ENCODE peak calls at places on chromosomes 4 and X, in nine cellular contexts. One of them, this sample, is unnamed. For H3K4me1 and H3K9me3, the result is how much of the 10 kb centered on the place peaks cover.

GRCh38 chr4:129358571-129358970 is 262.6 kb downstream of the C4orf33 start:
- DNase-seq in transverse colon: no peak
- DNase-seq in A549: no peak
- DNase-seq in thyroid gland: no peak
- DNase-seq in sigmoid colon: no peak
- DNase-seq in suprapubic skin: no peak
- DNase-seq in Peyer's patch: no peak
- DNase-seq in esophagus muscularis mucosa: no peak
- DNase-seq in tibial nerve: no peak
- DNase-seq in this sample: no peak

GRCh38 chrX:18353931-18354368 is 538 bp downstream of the SCML2 start:
- DNase-seq in suprapubic skin: no peak
- DNase-seq in A549: peak
- DNase-seq in esophagus muscularis mucosa: no peak
- DNase-seq in Peyer's patch: no peak
- DNase-seq in sigmoid colon: no peak
- DNase-seq in transverse colon: peak
- DNase-seq in thyroid gland: peak
- DNase-seq in tibial nerve: no peak
- DNase-seq in this sample: peak

GRCh38 chr4:147108409-147108808 is 162.7 kb upstream of the TTC29 start:
- DNase-seq in sigmoid colon: no peak
- DNase-seq in tibial nerve: no peak
- DNase-seq in A549: no peak
- DNase-seq in Peyer's patch: no peak
- DNase-seq in suprapubic skin: no peak
- DNase-seq in thyroid gland: peak
- DNase-seq in esophagus muscularis mucosa: no peak
- DNase-seq in transverse colon: no peak
- DNase-seq in this sample: no peak

GRCh38 chr4:26288308-26288982 is 32.4 kb upstream of the RBPJ start:
- DNase-seq in transverse colon: no peak
- DNase-seq in A549: no peak
- DNase-seq in suprapubic skin: no peak
- DNase-seq in esophagus muscularis mucosa: no peak
- DNase-seq in tibial nerve: no peak
- DNase-seq in sigmoid colon: no peak
- DNase-seq in Peyer's patch: no peak
- DNase-seq in thyroid gland: no peak
- DNase-seq in this sample: no peak

GRCh38 chr4:105023668-105024055 is 123.0 kb upstream of the TET2 start:
- DNase-seq in esophagus muscularis mucosa: no peak
- DNase-seq in sigmoid colon: no peak
- DNase-seq in transverse colon: no peak
- DNase-seq in thyroid gland: no peak
- DNase-seq in suprapubic skin: no peak
- DNase-seq in A549: no peak
- DNase-seq in Peyer's patch: no peak
- DNase-seq in tibial nerve: no peak
- DNase-seq in this sample: no peak

GRCh38 chr4:145939241-145939640 is 618 bp upstream of the ZNF827 start:
- DNase-seq in esophagus muscularis mucosa: no peak
- DNase-seq in tibial nerve: no peak
- DNase-seq in transverse colon: no peak
- DNase-seq in suprapubic skin: no peak
- DNase-seq in A549: no peak
- DNase-seq in thyroid gland: no peak
- DNase-seq in Peyer's patch: no peak
- DNase-seq in sigmoid colon: no peak
- DNase-seq in this sample: no peak

GRCh38 chr4:69057620-69058409 is 38.5 kb upstream of the UGT2B7 start:
- DNase-seq in thyroid gland: no peak
- DNase-seq in sigmoid colon: no peak
- DNase-seq in Peyer's patch: no peak
- DNase-seq in esophagus muscularis mucosa: no peak
- DNase-seq in transverse colon: no peak
- DNase-seq in A549: no peak
- DNase-seq in suprapubic skin: no peak
- DNase-seq in tibial nerve: no peak
- DNase-seq in this sample: no peak

GRCh38 chrX:119482497-119483480 is 14.5 kb downstream of the SLC25A5 start:
- DNase-seq in A549: peak
- DNase-seq in esophagus muscularis mucosa: no peak
- DNase-seq in suprapubic skin: peak
- DNase-seq in transverse colon: peak
- DNase-seq in thyroid gland: peak
- DNase-seq in tibial nerve: peak
- DNase-seq in Peyer's patch: peak
- DNase-seq in sigmoid colon: peak
- DNase-seq in this sample: peak

GRCh38 chr4:65670331-65671031 is at the start of gene EPHA5:
- DNase-seq in Peyer's patch: no peak
- DNase-seq in sigmoid colon: peak
- DNase-seq in thyroid gland: peak
- DNase-seq in suprapubic skin: peak
- DNase-seq in transverse colon: no peak
- DNase-seq in A549: no peak
- DNase-seq in esophagus muscularis mucosa: no peak
- DNase-seq in tibial nerve: peak
- DNase-seq in this sample: peak

GRCh38 chr4:140149851-140150635 is 3.9 kb downstream of the MAML3 start:
- DNase-seq in Peyer's patch: peak
- DNase-seq in esophagus muscularis mucosa: peak
- DNase-seq in suprapubic skin: peak
- DNase-seq in transverse colon: peak
- DNase-seq in A549: peak
- DNase-seq in thyroid gland: peak
- DNase-seq in tibial nerve: peak
- DNase-seq in sigmoid colon: peak
- DNase-seq in this sample: peak

GRCh38 chr4:140150636-140150885 is 3.4 kb downstream of the MAML3 start:
- DNase-seq in thyroid gland: peak
- DNase-seq in sigmoid colon: peak
- DNase-seq in tibial nerve: peak
- DNase-seq in transverse colon: peak
- DNase-seq in esophagus muscularis mucosa: no peak
- DNase-seq in A549: no peak
- DNase-seq in Peyer's patch: peak
- DNase-seq in suprapubic skin: peak
- DNase-seq in this sample: no peak

GRCh38 chr4:140151700-140152014 is 2.3 kb downstream of the MAML3 start:
- DNase-seq in tibial nerve: peak
- DNase-seq in thyroid gland: peak
- DNase-seq in Peyer's patch: peak
- DNase-seq in transverse colon: peak
- DNase-seq in esophagus muscularis mucosa: peak
- DNase-seq in suprapubic skin: peak
- DNase-seq in A549: peak
- DNase-seq in sigmoid colon: peak
- DNase-seq in this sample: peak

GRCh38 chr4:140152015-140152703 is 1.8 kb downstream of the MAML3 start:
- DNase-seq in A549: peak
- DNase-seq in sigmoid colon: peak
- DNase-seq in thyroid gland: peak
- DNase-seq in transverse colon: peak
- DNase-seq in suprapubic skin: peak
- DNase-seq in esophagus muscularis mucosa: peak
- DNase-seq in tibial nerve: peak
- DNase-seq in Peyer's patch: peak
- DNase-seq in this sample: peak

GRCh38 chr4:140150886-140151699 is 2.9 kb downstream of the MAML3 start:
- DNase-seq in sigmoid colon: peak
- DNase-seq in A549: peak
- DNase-seq in esophagus muscularis mucosa: peak
- DNase-seq in transverse colon: peak
- DNase-seq in thyroid gland: peak
- DNase-seq in tibial nerve: peak
- DNase-seq in suprapubic skin: peak
- DNase-seq in Peyer's patch: peak
- DNase-seq in this sample: peak
- TF ChIP-seq POLR2A in sigmoid colon: peak
- TF ChIP-seq POLR2A in A549: peak
- TF ChIP-seq POLR2A in esophagus muscularis mucosa: peak
- TF ChIP-seq POLR2A in transverse colon: peak
- TF ChIP-seq POLR2A in thyroid gland: peak
- TF ChIP-seq POLR2A in tibial nerve: peak
- TF ChIP-seq POLR2A in suprapubic skin: no peak
- TF ChIP-seq POLR2A in Peyer's patch: peak
- TF ChIP-seq POLR2A in this sample: peak

GRCh38 chr4:139299536-139299935 is 1.8 kb upstream of the NAA15 start:
- DNase-seq in Peyer's patch: no peak
- DNase-seq in esophagus muscularis mucosa: no peak
- DNase-seq in sigmoid colon: no peak
- DNase-seq in tibial nerve: no peak
- DNase-seq in A549: no peak
- DNase-seq in thyroid gland: no peak
- DNase-seq in suprapubic skin: no peak
- DNase-seq in transverse colon: no peak
- DNase-seq in this sample: no peak
- H3K4me1 ChIP-seq in Peyer's patch: under half
- H3K4me1 ChIP-seq in esophagus muscularis mucosa: half or more
- H3K4me1 ChIP-seq in sigmoid colon: under half
- H3K4me1 ChIP-seq in tibial nerve: under half
- H3K4me1 ChIP-seq in A549: under half
- H3K4me1 ChIP-seq in thyroid gland: under half
- H3K4me1 ChIP-seq in suprapubic skin: under half
- H3K4me1 ChIP-seq in transverse colon: under half
- H3K4me1 ChIP-seq in this sample: under half

GRCh38 chrX:145687707-145688106 is 129.9 kb upstream of the SLITRK2 start:
- DNase-seq in Peyer's patch: no peak
- DNase-seq in esophagus muscularis mucosa: no peak
- DNase-seq in suprapubic skin: no peak
- DNase-seq in tibial nerve: no peak
- DNase-seq in transverse colon: no peak
- DNase-seq in thyroid gland: no peak
- DNase-seq in sigmoid colon: no peak
- DNase-seq in A549: no peak
- DNase-seq in this sample: no peak
- H3K9me3 ChIP-seq in Peyer's patch: under half
- H3K9me3 ChIP-seq in esophagus muscularis mucosa: under half
- H3K9me3 ChIP-seq in suprapubic skin: under half
- H3K9me3 ChIP-seq in tibial nerve: under half
- H3K9me3 ChIP-seq in transverse colon: under half
- H3K9me3 ChIP-seq in thyroid gland: under half
- H3K9me3 ChIP-seq in sigmoid colon: under half
- H3K9me3 ChIP-seq in A549: under half
- H3K9me3 ChIP-seq in this sample: under half

DNA sequence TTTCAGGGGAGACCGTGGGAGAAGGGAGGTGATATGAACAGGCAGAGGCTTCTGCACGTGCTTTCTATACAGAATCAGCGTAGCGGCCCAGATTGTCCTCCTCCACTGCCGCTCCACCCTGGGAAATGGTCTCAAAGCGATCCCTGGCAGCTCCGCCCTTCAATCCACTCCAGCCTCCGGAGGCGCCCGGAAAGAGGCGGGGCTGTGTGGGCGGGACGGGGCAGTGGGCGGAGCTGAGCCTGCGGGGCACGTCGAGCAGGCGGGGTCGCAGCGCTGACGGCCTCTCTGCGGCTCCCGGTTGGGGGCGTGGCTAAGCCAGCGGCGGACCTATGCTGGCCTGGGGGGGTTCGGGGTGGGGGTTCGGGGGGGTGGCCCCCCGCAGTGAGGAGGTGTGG is 210 bp upstream of the SMIM10L2A start:
- DNase-seq in sigmoid colon: peak
- DNase-seq in suprapubic skin: peak
- DNase-seq in thyroid gland: peak
- DNase-seq in A549: peak
- DNase-seq in Peyer's patch: peak
- DNase-seq in tibial nerve: peak
- DNase-seq in transverse colon: peak
- DNase-seq in esophagus muscularis mucosa: peak
- DNase-seq in this sample: peak
- TF ChIP-seq POLR2A in sigmoid colon: no peak
- TF ChIP-seq POLR2A in suprapubic skin: no peak
- TF ChIP-seq POLR2A in thyroid gland: peak
- TF ChIP-seq POLR2A in A549: peak
- TF ChIP-seq POLR2A in Peyer's patch: no peak
- TF ChIP-seq POLR2A in tibial nerve: peak
- TF ChIP-seq POLR2A in transverse colon: no peak
- TF ChIP-seq POLR2A in esophagus muscularis mucosa: no peak
- TF ChIP-seq POLR2A in this sample: no peak

GRCh38 chr4:143404555-143404954 is 67.9 kb downstream of the GAB1 start:
- DNase-seq in suprapubic skin: no peak
- DNase-seq in esophagus muscularis mucosa: no peak
- DNase-seq in A549: no peak
- DNase-seq in transverse colon: no peak
- DNase-seq in Peyer's patch: no peak
- DNase-seq in tibial nerve: no peak
- DNase-seq in thyroid gland: peak
- DNase-seq in sigmoid colon: no peak
- DNase-seq in this sample: no peak
- H3K4me1 ChIP-seq in suprapubic skin: under half
- H3K4me1 ChIP-seq in esophagus muscularis mucosa: half or more
- H3K4me1 ChIP-seq in A549: under half
- H3K4me1 ChIP-seq in transverse colon: under half
- H3K4me1 ChIP-seq in Peyer's patch: under half
- H3K4me1 ChIP-seq in tibial nerve: under half
- H3K4me1 ChIP-seq in thyroid gland: half or more
- H3K4me1 ChIP-seq in sigmoid colon: half or more
- H3K4me1 ChIP-seq in this sample: under half

This sample was measured in ovary.